ENCODE peak calls at places on chromosomes 16 and 17, in four cellular contexts. A is esophagus squamous epithelium, I is IMR-90, X is stomach. Y is an unnamed sample.

GRCh38 chr16:17404903-17405691 is 65.7 kb downstream of the XYLT1 start:
- DNase-seq in A (no peak), I (peak; percentile 49), X (no peak), Y (peak; percentile 57)

GRCh38 chr16:49094471-49094870 is 187.2 kb downstream of the CBLN1 start:
- DNase-seq in A (no peak), I (no peak), X (no peak), Y (no peak)

GRCh38 chr17:30472238-30472890 is 4.8 kb upstream of the GOSR1 start:
- DNase-seq in A (no peak), I (no peak), X (no peak), Y (no peak)

GRCh38 chr17:45298546-45299285 is 18.1 kb downstream of the MAP3K14 start:
- DNase-seq in A (no peak), I (no peak), X (no peak), Y (no peak)

GRCh38 chr16:3304370-3304769 is 860 bp downstream of the TIGD7 start:
- DNase-seq in A (no peak), I (peak; percentile 14), X (no peak), Y (no peak)

GRCh38 chr16:57044931-57045693 is 47.3 kb upstream of the CPNE2 start:
- DNase-seq in A (no peak), I (peak; percentile 28), X (no peak), Y (no peak)

GRCh38 chr16:83723901-83724300 is 83.9 kb upstream of the HSBP1 start:
- DNase-seq in A (no peak), I (no peak), X (no peak), Y (no peak)

GRCh38 chr17:28315846-28316705 is 2.9 kb upstream of the TMEM97 start:
- DNase-seq in A (no peak), I (no peak), X (no peak), Y (no peak)

GRCh38 chr16:11726008-11726407 is 16.6 kb downstream of the TXNDC11 start:
- DNase-seq in A (no peak), I (no peak), X (peak; percentile 68), Y (peak; percentile 69)

GRCh38 chr17:57284984-57285646 is 28.8 kb downstream of the MSI2 start:
- DNase-seq in A (no peak), I (no peak), X (no peak), Y (no peak)

GRCh38 chr16:49856741-49857330 is 924 bp upstream of the ZNF423 start:
- DNase-seq in A (no peak), I (peak; percentile 55), X (peak; percentile 74), Y (peak; percentile 78)

GRCh38 chr16:3458278-3458851 is 14.9 kb downstream of the NAA60 start:
- DNase-seq in A (no peak), I (peak; percentile 49), X (no peak), Y (peak; percentile 48)

GRCh38 chr16:20099375-20099774 is 25.7 kb upstream of the GPR139 start:
- DNase-seq in A (no peak), I (no peak), X (no peak), Y (no peak)

GRCh38 chr16:21277927-21278706 is at the start of gene CRYM:
- DNase-seq in A (no peak), I (no peak), X (peak; percentile 64), Y (peak; percentile 76)

GRCh38 chr16:57032346-57032745 is 43.0 kb downstream of the NLRC5 start:
- DNase-seq in A (no peak), I (no peak), X (no peak), Y (no peak)

GRCh38 chr16:89346869-89347268 is 129.4 kb downstream of the ZNF778 start:
- DNase-seq in A (no peak), I (no peak), X (no peak), Y (no peak)

GRCh38 chr17:76155988-76156661 is 15.1 kb upstream of the FOXJ1 start:
- DNase-seq in A (no peak), I (no peak), X (no peak), Y (no peak)

GRCh38 chr17:33002245-33002644 is 10.6 kb downstream of the SPACA3 start:
- DNase-seq in A (no peak), I (no peak), X (no peak), Y (no peak)

GRCh38 chr17:77163521-77164280 is 22.9 kb downstream of the SEC14L1 start:
- DNase-seq in A (no peak), I (no peak), X (no peak), Y (no peak)

GRCh38 chr16:7921360-7921759 is 588.7 kb downstream of the RBFOX1 start:
- DNase-seq in A (no peak), I (no peak), X (no peak), Y (no peak)

GRCh38 chr17:31248986-31249385 is 48.1 kb downstream of the OMG start:
- DNase-seq in A (no peak), I (peak; percentile 78), X (no peak), Y (no peak)

GRCh38 chr16:15427648-15428239 is 6.6 kb upstream of the BMERB1 start:
- DNase-seq in A (no peak), I (peak; percentile 84), X (peak; percentile 62), Y (peak; percentile 83)

GRCh38 chr17:76752006-76752405 is 14.1 kb downstream of the MFSD11 start:
- DNase-seq in A (no peak), I (peak; percentile 31), X (no peak), Y (no peak)

GRCh38 chr16:28168991-28169554 is 42.7 kb downstream of the XPO6 start:
- DNase-seq in A (no peak), I (no peak), X (no peak), Y (no peak)

GRCh38 chr17:65987988-65988387 is 203.9 kb downstream of the CEP112 start:
- DNase-seq in A (no peak), I (peak; percentile 48), X (no peak), Y (peak; percentile 26)

GRCh38 chr16:57795431-57795878 is 6.8 kb downstream of the KIFC3 start:
- DNase-seq in A (no peak), I (peak; percentile 38), X (peak; percentile 73), Y (peak; percentile 79)

GRCh38 chr16:88387941-88388627 is 5.3 kb downstream of the ZNF469 start:
- DNase-seq in A (no peak), I (peak; percentile 51), X (peak; percentile 92), Y (peak; percentile 85)

GRCh38 chr17:41919165-41919817 is 540 bp upstream of the ACLY start:
- DNase-seq in A (no peak), I (no peak), X (no peak), Y (no peak)

GRCh38 chr16:81607006-81607405 is 162.4 kb downstream of the CMIP start:
- DNase-seq in A (no peak), I (no peak), X (no peak), Y (no peak)
- H3K4me1 ChIP-seq in A (peaks cover 25% of the 10 kb centered on the region), I (peaks cover 14% of the 10 kb centered on the region), X (peaks cover 84% of the 10 kb centered on the region), Y (peaks cover 12% of the 10 kb centered on the region)

DNA sequence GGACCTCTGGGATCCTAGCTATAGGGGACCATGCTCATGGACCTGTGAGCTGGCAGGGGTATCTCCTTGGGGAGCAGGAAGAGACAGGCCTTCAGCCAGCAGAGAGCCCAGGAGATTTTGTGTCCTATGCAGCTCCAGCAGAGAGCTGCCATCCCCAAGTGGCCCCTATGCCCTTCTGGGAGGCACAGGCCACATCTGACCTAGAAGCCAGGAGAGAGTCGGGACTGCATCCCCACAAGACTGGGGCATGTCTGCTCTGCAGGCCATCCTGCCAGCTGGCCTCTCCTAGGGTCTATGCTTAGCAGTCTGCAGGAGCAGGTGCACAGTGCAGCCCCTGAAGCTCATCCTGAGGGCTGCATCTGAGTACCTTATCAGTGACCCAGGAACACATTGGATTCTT is 279.5 kb downstream of the KIF2B start:
- DNase-seq in A (no peak), I (no peak), X (no peak), Y (no peak)
- H3K9me3 ChIP-seq in A (no peaks in the 10 kb centered on the region), I (peaks cover 10% of the 10 kb centered on the region), X (peaks cover 37% of the 10 kb centered on the region), Y (no peaks in the 10 kb centered on the region)

GRCh38 chr16:86391987-86392386 is 118.3 kb upstream of the FOXF1 start:
- DNase-seq in A (no peak), I (peak; percentile 93), X (no peak), Y (no peak)
- H3K27ac ChIP-seq in A (no peak overlapping the region), I (peak overlapping the region; percentile 94), X (no peak overlapping the region), Y (no peak overlapping the region)

GRCh38 chr16:1089439-1089821 is 6.6 kb downstream of the C1QTNF8 start:
- DNase-seq in A (no peak), I (no peak), X (no peak), Y (peak; percentile 43)
- H3K4me1 ChIP-seq in A (peaks cover 9% of the 10 kb centered on the region), I (no peaks in the 10 kb centered on the region), X (peaks cover 31% of the 10 kb centered on the region), Y (peaks cover 23% of the 10 kb centered on the region)

GRCh38 chr16:35559911-35560636 is 2100.7 kb downstream of the TP53TG3F start:
- DNase-seq in A (no peak), I (no peak), X (no peak), Y (no peak)
- H3K9me3 ChIP-seq in A (no peaks in the 10 kb centered on the region), I (peaks cover 11% of the 10 kb centered on the region), X (peaks cover 11% of the 10 kb centered on the region), Y (no peaks in the 10 kb centered on the region)

GRCh38 chr17:49723423-49723822 is 15.7 kb upstream of the SLC35B1 start:
- DNase-seq in A (no peak), I (no peak), X (no peak), Y (peak; percentile 32)
- H3K27ac ChIP-seq in A (peak overlapping the region; percentile 2), I (no peak overlapping the region), X (no peak overlapping the region), Y (no peak overlapping the region)

GRCh38 chr17:79661292-79662041 is 50.6 kb upstream of the RBFOX3 start:
- DNase-seq in A (no peak), I (no peak), X (no peak), Y (no peak)
- H3K4me1 ChIP-seq in A (no peaks in the 10 kb centered on the region), I (no peaks in the 10 kb centered on the region), X (peaks cover 19% of the 10 kb centered on the region), Y (peaks cover 5% of the 10 kb centered on the region)

GRCh38 chr17:34675143-34675542 is 95.8 kb downstream of the TMEM132E start:
- DNase-seq in A (no peak), I (no peak), X (no peak), Y (no peak)

GRCh38 chr17:34673516-34673915 is 94.1 kb downstream of the TMEM132E start:
- DNase-seq in A (no peak), I (no peak), X (no peak), Y (no peak)

GRCh38 chr17:34672176-34672785 is 92.9 kb downstream of the TMEM132E start:
- DNase-seq in A (no peak), I (no peak), X (no peak), Y (no peak)

GRCh38 chr17:34673995-34674900 is 94.9 kb downstream of the TMEM132E start:
- DNase-seq in A (no peak), I (no peak), X (no peak), Y (no peak)

DNA sequence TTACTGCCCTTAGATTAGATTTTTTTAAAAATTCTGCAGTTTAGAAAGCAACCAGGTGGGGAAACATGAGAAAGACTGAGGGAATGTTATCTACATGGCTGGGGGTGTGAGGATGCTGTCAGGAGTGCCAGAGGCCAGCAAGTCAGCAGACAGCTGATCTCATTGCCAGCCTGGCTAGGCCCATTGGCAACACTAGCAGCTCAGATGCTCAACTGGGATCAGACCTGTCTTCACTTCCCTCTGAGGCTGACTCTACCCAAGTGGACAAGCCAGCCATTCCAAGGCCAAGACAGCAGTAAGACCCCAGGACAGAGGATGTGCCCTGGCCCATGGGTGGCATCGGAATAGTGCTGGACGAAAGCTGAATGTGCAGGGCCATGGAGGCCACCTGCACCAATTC is 96.2 kb downstream of the TMEM132E start:
- DNase-seq in A (no peak), I (no peak), X (no peak), Y (no peak)
- H3K9me3 ChIP-seq in A (no peaks in the 10 kb centered on the region), I (no peaks in the 10 kb centered on the region), X (no peaks in the 10 kb centered on the region), Y (no peaks in the 10 kb centered on the region)

Y was measured in body of pancreas.